ENCODE peak calls at places on chromosome 11, in ten cellular contexts. One of them, this sample, is unnamed.

GRCh38 chr11:91136631-91137030 is 913.8 kb upstream of the CHORDC1 start:
- DNase-seq in K562: no peak
- DNase-seq in HCT116: no peak
- DNase-seq in endothelial cell of umbilical vein: no peak
- DNase-seq in vagina: no peak
- DNase-seq in spleen: no peak
- DNase-seq in stomach: no peak
- DNase-seq in sigmoid colon: no peak
- DNase-seq in suprapubic skin: no peak
- DNase-seq in H1: no peak
- DNase-seq in this sample: no peak

GRCh38 chr11:126336646-126337045 is 18.8 kb upstream of the ST3GAL4 start:
- DNase-seq in K562: no peak
- DNase-seq in HCT116: no peak
- DNase-seq in endothelial cell of umbilical vein: peak; percentile 63
- DNase-seq in vagina: no peak
- DNase-seq in spleen: peak; percentile 79
- DNase-seq in stomach: no peak
- DNase-seq in sigmoid colon: no peak
- DNase-seq in suprapubic skin: peak; percentile 56
- DNase-seq in H1: no peak
- DNase-seq in this sample: no peak

GRCh38 chr11:115745545-115746265 is 241.5 kb upstream of the CADM1 start:
- DNase-seq in K562: no peak
- DNase-seq in HCT116: no peak
- DNase-seq in endothelial cell of umbilical vein: no peak
- DNase-seq in vagina: no peak
- DNase-seq in spleen: no peak
- DNase-seq in stomach: no peak
- DNase-seq in sigmoid colon: no peak
- DNase-seq in suprapubic skin: no peak
- DNase-seq in H1: no peak
- DNase-seq in this sample: no peak

GRCh38 chr11:124069429-124070401 is 28.6 kb upstream of the OR10G7 start:
- DNase-seq in K562: peak; percentile 47
- DNase-seq in HCT116: peak; percentile 42
- DNase-seq in endothelial cell of umbilical vein: peak; percentile 72
- DNase-seq in vagina: no peak
- DNase-seq in spleen: peak; percentile 87
- DNase-seq in stomach: no peak
- DNase-seq in sigmoid colon: no peak
- DNase-seq in suprapubic skin: peak; percentile 69
- DNase-seq in H1: peak; percentile 43
- DNase-seq in this sample: peak; percentile 36

GRCh38 chr11:100855466-100856067 is 168.5 kb downstream of the ARHGAP42 start:
- DNase-seq in K562: peak; percentile 18
- DNase-seq in HCT116: peak; percentile 52
- DNase-seq in endothelial cell of umbilical vein: peak; percentile 61
- DNase-seq in vagina: no peak
- DNase-seq in spleen: no peak
- DNase-seq in stomach: no peak
- DNase-seq in sigmoid colon: no peak
- DNase-seq in suprapubic skin: no peak
- DNase-seq in H1: no peak
- DNase-seq in this sample: no peak

GRCh38 chr11:71267807-71268421 is 15.5 kb upstream of the SHANK2 start:
- DNase-seq in K562: no peak
- DNase-seq in HCT116: no peak
- DNase-seq in endothelial cell of umbilical vein: no peak
- DNase-seq in vagina: peak; percentile 60
- DNase-seq in spleen: no peak
- DNase-seq in stomach: peak; percentile 23
- DNase-seq in sigmoid colon: peak; percentile 19
- DNase-seq in suprapubic skin: no peak
- DNase-seq in H1: no peak
- DNase-seq in this sample: no peak

GRCh38 chr11:9160166-9160565 is 68.8 kb upstream of the SCUBE2 start:
- DNase-seq in K562: no peak
- DNase-seq in HCT116: no peak
- DNase-seq in endothelial cell of umbilical vein: peak; percentile 87
- DNase-seq in vagina: no peak
- DNase-seq in spleen: no peak
- DNase-seq in stomach: no peak
- DNase-seq in sigmoid colon: no peak
- DNase-seq in suprapubic skin: no peak
- DNase-seq in H1: no peak
- DNase-seq in this sample: no peak

GRCh38 chr11:36400768-36401455 is 104.8 kb downstream of the PRR5L start:
- DNase-seq in K562: no peak
- DNase-seq in HCT116: no peak
- DNase-seq in endothelial cell of umbilical vein: no peak
- DNase-seq in vagina: no peak
- DNase-seq in spleen: peak; percentile 86
- DNase-seq in stomach: no peak
- DNase-seq in sigmoid colon: no peak
- DNase-seq in suprapubic skin: no peak
- DNase-seq in H1: no peak
- DNase-seq in this sample: no peak

GRCh38 chr11:79570104-79570503 is 129.3 kb upstream of the TENM4 start:
- DNase-seq in K562: no peak
- DNase-seq in HCT116: no peak
- DNase-seq in endothelial cell of umbilical vein: no peak
- DNase-seq in vagina: no peak
- DNase-seq in spleen: no peak
- DNase-seq in stomach: no peak
- DNase-seq in sigmoid colon: no peak
- DNase-seq in suprapubic skin: no peak
- DNase-seq in H1: no peak
- DNase-seq in this sample: no peak

GRCh38 chr11:64318694-64319420 is 936 bp downstream of the PRDX5 start:
- DNase-seq in K562: peak; percentile 76
- DNase-seq in HCT116: no peak
- DNase-seq in endothelial cell of umbilical vein: no peak
- DNase-seq in vagina: no peak
- DNase-seq in spleen: no peak
- DNase-seq in stomach: no peak
- DNase-seq in sigmoid colon: peak; percentile 74
- DNase-seq in suprapubic skin: no peak
- DNase-seq in H1: no peak
- DNase-seq in this sample: peak; percentile 41

GRCh38 chr11:70397336-70397982 is 870 bp upstream of the CTTN start:
- DNase-seq in K562: no peak
- DNase-seq in HCT116: peak; percentile 13
- DNase-seq in endothelial cell of umbilical vein: no peak
- DNase-seq in vagina: no peak
- DNase-seq in spleen: no peak
- DNase-seq in stomach: no peak
- DNase-seq in sigmoid colon: no peak
- DNase-seq in suprapubic skin: no peak
- DNase-seq in H1: no peak
- DNase-seq in this sample: peak; percentile 20

GRCh38 chr11:133163463-133164419 is 368.6 kb downstream of the OPCML start:
- DNase-seq in K562: peak; percentile 17
- DNase-seq in HCT116: no peak
- DNase-seq in endothelial cell of umbilical vein: no peak
- DNase-seq in vagina: no peak
- DNase-seq in spleen: no peak
- DNase-seq in stomach: no peak
- DNase-seq in sigmoid colon: no peak
- DNase-seq in suprapubic skin: no peak
- DNase-seq in H1: no peak
- DNase-seq in this sample: no peak

DNA sequence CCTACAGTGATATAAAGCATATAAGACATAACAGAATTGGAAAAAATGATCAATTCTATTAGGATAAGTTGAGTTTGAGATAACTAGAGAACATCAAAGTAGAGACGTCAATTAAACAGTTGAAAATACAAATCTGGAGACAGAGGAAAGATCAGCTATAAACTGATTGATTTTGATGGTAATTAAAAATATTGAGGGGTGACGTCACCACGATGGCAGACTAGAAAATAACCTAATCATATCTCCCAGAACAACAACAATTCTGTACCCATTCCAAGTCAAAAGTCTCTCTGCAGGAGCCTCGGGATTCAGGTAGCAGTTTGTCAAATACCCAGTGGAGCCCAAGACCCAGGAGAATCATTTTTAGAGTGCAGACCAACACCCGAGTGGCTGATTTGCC is 28.9 kb downstream of the MS4A13 start:
- DNase-seq in K562: no peak
- DNase-seq in HCT116: no peak
- DNase-seq in endothelial cell of umbilical vein: no peak
- DNase-seq in vagina: no peak
- DNase-seq in spleen: no peak
- DNase-seq in stomach: no peak
- DNase-seq in sigmoid colon: no peak
- DNase-seq in suprapubic skin: no peak
- DNase-seq in H1: no peak
- DNase-seq in this sample: no peak
- TF ChIP-seq POLR2AphosphoS5 in K562: no peak
- TF ChIP-seq POLR2AphosphoS5 in HCT116: no peak
- TF ChIP-seq POLR2AphosphoS5 in endothelial cell of umbilical vein: no peak
- TF ChIP-seq POLR2AphosphoS5 in vagina: no peak
- TF ChIP-seq POLR2AphosphoS5 in spleen: no peak
- TF ChIP-seq POLR2AphosphoS5 in stomach: no peak
- TF ChIP-seq POLR2AphosphoS5 in sigmoid colon: no peak
- TF ChIP-seq POLR2AphosphoS5 in suprapubic skin: no peak
- TF ChIP-seq POLR2AphosphoS5 in H1: no peak
- TF ChIP-seq POLR2AphosphoS5 in this sample: no peak

DNA sequence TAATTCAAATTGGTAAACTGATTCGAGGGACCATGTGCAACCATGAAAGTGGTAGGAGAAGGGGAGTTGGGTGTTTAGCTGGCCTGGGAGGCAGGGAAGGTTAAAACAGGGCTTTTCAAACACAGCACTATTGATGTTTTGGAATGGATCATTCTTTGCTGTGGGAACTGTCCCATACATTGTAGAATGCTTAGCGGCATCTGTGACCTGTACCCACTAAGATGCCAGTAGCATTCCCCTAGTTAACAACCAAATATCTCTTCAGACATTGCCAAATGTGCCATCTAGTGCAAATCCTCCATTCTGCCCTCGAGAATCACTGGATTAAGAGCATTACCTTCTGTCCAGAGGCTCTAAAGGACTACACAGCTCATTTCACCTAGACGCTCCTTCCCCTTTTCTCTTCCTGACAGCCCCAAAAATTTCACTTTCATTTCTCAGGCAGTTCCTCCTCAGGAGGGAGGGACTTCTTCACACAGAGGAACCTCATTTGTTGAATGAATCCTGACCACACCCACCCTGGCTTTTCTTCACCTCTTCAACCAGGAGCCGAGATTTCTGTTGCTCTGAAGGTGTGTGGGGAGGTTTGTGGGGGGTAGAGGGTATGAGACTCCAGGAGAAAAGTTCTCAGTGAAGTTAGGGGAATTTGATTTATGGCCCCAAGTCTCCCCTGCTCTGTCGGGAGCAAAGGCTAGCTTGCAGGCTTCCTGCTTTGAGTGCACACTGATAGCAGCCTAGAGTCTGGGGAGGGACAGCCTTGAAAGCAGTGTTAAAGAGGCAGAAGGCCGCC is at the start of gene TRIM34:
- DNase-seq in K562: peak; percentile 41
- DNase-seq in HCT116: no peak
- DNase-seq in endothelial cell of umbilical vein: peak; percentile 95
- DNase-seq in vagina: no peak
- DNase-seq in spleen: peak; percentile 82
- DNase-seq in stomach: peak; percentile 56
- DNase-seq in sigmoid colon: peak; percentile 75
- DNase-seq in suprapubic skin: no peak
- DNase-seq in H1: no peak
- DNase-seq in this sample: peak; percentile 67
- TF ChIP-seq POLR2A in K562: peak; percentile 69
- TF ChIP-seq POLR2A in HCT116: no peak
- TF ChIP-seq POLR2A in endothelial cell of umbilical vein: peak; percentile 62
- TF ChIP-seq POLR2A in vagina: no peak
- TF ChIP-seq POLR2A in spleen: peak; percentile 29
- TF ChIP-seq POLR2A in stomach: no peak
- TF ChIP-seq POLR2A in sigmoid colon: no peak
- TF ChIP-seq POLR2A in suprapubic skin: no peak
- TF ChIP-seq POLR2A in H1: no peak
- TF ChIP-seq POLR2A in this sample: peak; percentile 60

GRCh38 chr11:706957-707816 is 1.2 kb downstream of the EPS8L2 start:
- DNase-seq in K562: peak; percentile 61
- DNase-seq in HCT116: no peak
- DNase-seq in endothelial cell of umbilical vein: no peak
- DNase-seq in vagina: no peak
- DNase-seq in spleen: no peak
- DNase-seq in stomach: peak; percentile 56
- DNase-seq in sigmoid colon: no peak
- DNase-seq in suprapubic skin: peak; percentile 71
- DNase-seq in H1: no peak
- DNase-seq in this sample: peak; percentile 68
- H3K4me3 ChIP-seq in K562: peak overlapping the region; percentile 39
- H3K4me3 ChIP-seq in HCT116: peak overlapping the region; percentile 96
- H3K4me3 ChIP-seq in endothelial cell of umbilical vein: no peak overlapping the region
- H3K4me3 ChIP-seq in vagina: peak overlapping the region; percentile 74
- H3K4me3 ChIP-seq in spleen: peak overlapping the region; percentile 19
- H3K4me3 ChIP-seq in stomach: peak overlapping the region; percentile 60
- H3K4me3 ChIP-seq in sigmoid colon: peak overlapping the region; percentile 64
- H3K4me3 ChIP-seq in suprapubic skin: peak overlapping the region; percentile 58
- H3K4me3 ChIP-seq in H1: peak overlapping the region; percentile 64
- H3K4me3 ChIP-seq in this sample: peak overlapping the region; percentile 70

GRCh38 chr11:62852523-62853188 is 13.3 kb upstream of the WDR74 start:
- DNase-seq in K562: no peak
- DNase-seq in HCT116: no peak
- DNase-seq in endothelial cell of umbilical vein: no peak
- DNase-seq in vagina: no peak
- DNase-seq in spleen: no peak
- DNase-seq in stomach: no peak
- DNase-seq in sigmoid colon: no peak
- DNase-seq in suprapubic skin: no peak
- DNase-seq in H1: no peak
- DNase-seq in this sample: no peak

GRCh38 chr11:62853279-62853965 is 14.0 kb upstream of the WDR74 start:
- DNase-seq in K562: no peak
- DNase-seq in HCT116: no peak
- DNase-seq in endothelial cell of umbilical vein: no peak
- DNase-seq in vagina: no peak
- DNase-seq in spleen: no peak
- DNase-seq in stomach: no peak
- DNase-seq in sigmoid colon: no peak
- DNase-seq in suprapubic skin: no peak
- DNase-seq in H1: no peak
- DNase-seq in this sample: no peak

GRCh38 chr11:62855571-62856332 is 16.4 kb upstream of the WDR74 start:
- DNase-seq in K562: peak; percentile 95
- DNase-seq in HCT116: peak; percentile 96
- DNase-seq in endothelial cell of umbilical vein: peak; percentile 98
- DNase-seq in vagina: peak; percentile 98
- DNase-seq in spleen: peak; percentile 99
- DNase-seq in stomach: peak; percentile 97
- DNase-seq in sigmoid colon: peak; percentile 98
- DNase-seq in suprapubic skin: peak; percentile 98
- DNase-seq in H1: peak; percentile 98
- DNase-seq in this sample: peak; percentile 98

GRCh38 chr11:62854825-62855570 is 15.6 kb upstream of the WDR74 start:
- DNase-seq in K562: peak; percentile 19
- DNase-seq in HCT116: no peak
- DNase-seq in endothelial cell of umbilical vein: no peak
- DNase-seq in vagina: no peak
- DNase-seq in spleen: no peak
- DNase-seq in stomach: no peak
- DNase-seq in sigmoid colon: no peak
- DNase-seq in suprapubic skin: no peak
- DNase-seq in H1: no peak
- DNase-seq in this sample: no peak

GRCh38 chr11:62854013-62854824 is 14.8 kb upstream of the WDR74 start:
- DNase-seq in K562: peak; percentile 30
- DNase-seq in HCT116: no peak
- DNase-seq in endothelial cell of umbilical vein: no peak
- DNase-seq in vagina: no peak
- DNase-seq in spleen: peak; percentile 21
- DNase-seq in stomach: no peak
- DNase-seq in sigmoid colon: no peak
- DNase-seq in suprapubic skin: no peak
- DNase-seq in H1: no peak
- DNase-seq in this sample: no peak
- TF ChIP-seq POLR2AphosphoS5 in K562: no peak
- TF ChIP-seq POLR2AphosphoS5 in HCT116: peak; percentile 19
- TF ChIP-seq POLR2AphosphoS5 in endothelial cell of umbilical vein: peak; percentile 42
- TF ChIP-seq POLR2AphosphoS5 in vagina: no peak
- TF ChIP-seq POLR2AphosphoS5 in spleen: no peak
- TF ChIP-seq POLR2AphosphoS5 in stomach: no peak
- TF ChIP-seq POLR2AphosphoS5 in sigmoid colon: no peak
- TF ChIP-seq POLR2AphosphoS5 in suprapubic skin: no peak
- TF ChIP-seq POLR2AphosphoS5 in H1: peak; percentile 43
- TF ChIP-seq POLR2AphosphoS5 in this sample: no peak

This sample was measured in transverse colon.